ENCODE peak calls at places on chromosomes 11 and 22, in eight cellular contexts. F is activated CD4-positive, alpha-beta T cell treated with anti-CD3 and anti-CD28 coated beads for 36 hours; I is neural progenitor cell; Z is stimulated activated CD4-positive, alpha-beta T cell treated with anti-CD3 and anti-CD28 coated beads, TNF-alpha, amount 100 ng/mL, for 4 hours; V is astrocyte of the cerebellum; M is AG09309; P is stimulated activated CD8-positive, alpha-beta memory T cell treated with anti-CD3 and anti-CD28 coated beads, Interleukin-15, amount 100 ng/mL, for 48 hours; T is glutamatergic neuron. W is an unnamed sample.

GRCh38 chr11:11724994-11725393 is 103.2 kb upstream of the GALNT18 start:
- DNase-seq in F (no peak), M (no peak), V (no peak), I (no peak), P (no peak), Z (no peak), T (no peak), W (no peak)

GRCh38 chr11:104668797-104669463 is 229.3 kb downstream of the CASP12 start:
- DNase-seq in I (no peak), V (peak; percentile 78), P (no peak), F (no peak), M (peak; percentile 45), Z (no peak), T (no peak), W (peak; percentile 54)

GRCh38 chr11:78907636-78908035 is 333.0 kb upstream of the NARS2 start:
- DNase-seq in Z (no peak), V (no peak), P (no peak), T (no peak), F (no peak), M (no peak), I (no peak), W (no peak)

GRCh38 chr11:57491371-57492061 is 24.0 kb downstream of the SLC43A1 start:
- DNase-seq in T (peak; percentile 69), M (no peak), V (no peak), F (peak; percentile 82), I (peak; percentile 72), P (peak; percentile 51), Z (no peak), W (no peak)

GRCh38 chr11:48242501-48242900 is 2.4 kb upstream of the OR4X2 start:
- DNase-seq in F (no peak), M (no peak), T (no peak), V (no peak), P (no peak), I (no peak), Z (no peak), W (no peak)

GRCh38 chr22:27903805-27904473 is 15.1 kb downstream of the PITPNB start:
- DNase-seq in F (no peak), V (no peak), I (no peak), M (no peak), P (no peak), T (no peak), Z (no peak), W (no peak)

GRCh38 chr22:39800790-39801540 is 92.6 kb downstream of the ENTHD1 start:
- DNase-seq in Z (no peak), M (no peak), V (no peak), F (no peak), P (no peak), T (no peak), I (no peak), W (no peak)

GRCh38 chr11:112025682-112026081 is 474 bp downstream of the DLAT start:
- DNase-seq in T (no peak), I (no peak), M (no peak), P (no peak), F (no peak), V (no peak), Z (no peak), W (peak; percentile 12)

GRCh38 chr11:134758342-134758931 is 346.4 kb upstream of the B3GAT1 start:
- DNase-seq in V (no peak), T (peak; percentile 50), P (no peak), F (no peak), M (no peak), Z (no peak), I (no peak), W (no peak)

GRCh38 chr11:130819561-130819960 is 96.7 kb downstream of the SNX19 start:
- DNase-seq in I (no peak), V (no peak), T (no peak), Z (no peak), F (no peak), P (no peak), M (peak; percentile 62), W (peak; percentile 58)

GRCh38 chr11:131864205-131864604 is 493.8 kb downstream of the NTM start:
- DNase-seq in I (peak; percentile 60), Z (no peak), M (no peak), P (no peak), F (no peak), T (peak; percentile 65), V (no peak), W (no peak)

GRCh38 chr22:29115682-29116313 is 43.0 kb downstream of the KREMEN1 start:
- DNase-seq in V (no peak), T (no peak), I (no peak), M (no peak), P (no peak), F (no peak), Z (no peak), W (no peak)

GRCh38 chr11:69442012-69442806 is 39.3 kb upstream of the LINC01488 start:
- DNase-seq in F (peak; percentile 34), M (no peak), V (no peak), T (no peak), P (no peak), I (no peak), Z (no peak), W (no peak)

GRCh38 chr11:62805991-62806441 is 776 bp upstream of the NXF1 start:
- DNase-seq in T (no peak), M (no peak), F (peak; percentile 56), I (peak; percentile 60), P (no peak), Z (no peak), V (no peak), W (no peak)

GRCh38 chr11:117944554-117944953 is 15.4 kb upstream of the TMPRSS13 start:
- DNase-seq in F (peak; percentile 29), V (no peak), T (no peak), Z (no peak), M (no peak), P (no peak), I (no peak), W (no peak)

GRCh38 chr22:48352086-48352911 is 1475.4 kb downstream of the BRD1 start:
- DNase-seq in Z (no peak), V (no peak), T (no peak), F (no peak), P (no peak), I (no peak), M (no peak), W (no peak)

GRCh38 chr11:69049490-69049867 is 747 bp downstream of the TPCN2 start:
- DNase-seq in P (no peak), I (no peak), M (no peak), Z (no peak), V (no peak), F (peak; percentile 49), T (no peak), W (no peak)

GRCh38 chr11:121460941-121461514 is 8.3 kb upstream of the SORL1-AS1 start:
- DNase-seq in Z (no peak), T (no peak), P (no peak), I (no peak), F (no peak), M (no peak), V (no peak), W (no peak)

GRCh38 chr11:78798567-78799170 is 224.0 kb upstream of the NARS2 start:
- DNase-seq in V (peak; percentile 32), M (no peak), P (peak; percentile 12), I (peak; percentile 79), F (peak; percentile 72), T (peak; percentile 89), Z (no peak), W (no peak)